ENCODE peak calls at places on chromosomes 6 and 20, in seven cellular contexts. E is PC-9, M is cardiac fibroblast, Z is fibroblast of pulmonary artery, T is GM12865, N is heart right ventricle, X is fibroblast of mammary gland. Q is an unnamed sample.

GRCh38 chr20:38255389-38255788 is 5.1 kb downstream of the KIAA1755 start:
- DNase-seq in Z (peak), M (peak), T (no peak), X (peak), E (no peak), N (peak), Q (no peak)

GRCh38 chr20:1800777-1801176 is 94.4 kb upstream of the SIRPA start:
- DNase-seq in T (no peak), M (peak), E (no peak), X (peak), Z (peak), N (no peak), Q (no peak)

GRCh38 chr6:26130581-26131247 is 43.5 kb downstream of the HFE start:
- DNase-seq in X (no peak), N (no peak), Z (no peak), M (no peak), T (no peak), E (no peak), Q (no peak)

GRCh38 chr6:156780117-156780641 is 3.0 kb downstream of the ARID1B start:
- DNase-seq in N (peak), Z (peak), M (peak), E (peak), X (peak), T (peak), Q (no peak)

GRCh38 chr6:144315981-144316865 is 31.1 kb downstream of the UTRN start:
- DNase-seq in X (no peak), N (no peak), E (no peak), M (no peak), T (no peak), Z (no peak), Q (no peak)

GRCh38 chr6:63573140-63573898 is 1.0 kb downstream of the LOC128125822 start:
- DNase-seq in Z (peak), T (peak), M (peak), E (peak), N (peak), X (peak), Q (no peak)

GRCh38 chr6:42431356-42431755 is 20.4 kb downstream of the TRERF1 start:
- DNase-seq in X (no peak), Z (no peak), M (no peak), E (no peak), T (no peak), N (no peak), Q (no peak)

GRCh38 chr6:6057442-6058053 is 50.8 kb upstream of the NRN1 start:
- DNase-seq in E (no peak), M (peak), T (peak), Z (peak), X (peak), N (peak), Q (no peak)

GRCh38 chr20:52593634-52594033 is 378.5 kb upstream of the TSHZ2 start:
- DNase-seq in T (no peak), N (no peak), M (no peak), X (peak), E (no peak), Z (no peak), Q (no peak)

GRCh38 chr6:7897461-7898192 is 13.0 kb downstream of the TXNDC5 start:
- DNase-seq in E (no peak), N (no peak), X (no peak), M (no peak), Z (no peak), T (peak), Q (no peak)

GRCh38 chr6:52984247-52984646 is 10.8 kb downstream of the GSTA4 start:
- DNase-seq in Z (no peak), M (no peak), N (no peak), E (no peak), T (peak), X (no peak), Q (no peak)

GRCh38 chr6:15936503-15936902 is 192.4 kb upstream of the MYLIP start:
- DNase-seq in Z (no peak), M (no peak), X (no peak), E (no peak), T (peak), N (no peak), Q (no peak)

GRCh38 chr6:62013719-62014118 is 272.3 kb downstream of the KHDRBS2 start:
- DNase-seq in N (no peak), Z (no peak), E (no peak), T (no peak), X (no peak), M (no peak), Q (no peak)

GRCh38 chr6:105317607-105318533 is 85.0 kb downstream of the PREP start:
- DNase-seq in T (peak), N (no peak), Z (peak), M (peak), X (no peak), E (peak), Q (no peak)

GRCh38 chr6:116011520-116011919 is 49.2 kb downstream of the FRK start:
- DNase-seq in E (peak), M (no peak), T (peak), X (no peak), Z (no peak), N (no peak), Q (no peak)

GRCh38 chr6:36383608-36384007 is 3.9 kb downstream of the ETV7 start:
- DNase-seq in E (no peak), N (no peak), T (no peak), X (no peak), Z (peak), M (no peak), Q (no peak)

GRCh38 chr20:37901280-37901666 is 1.7 kb upstream of the VSTM2L start:
- DNase-seq in N (no peak), Z (peak), T (no peak), M (peak), X (no peak), E (no peak), Q (no peak)

GRCh38 chr20:58340151-58340550 is 30.6 kb downstream of the RAB22A start:
- DNase-seq in M (no peak), X (no peak), Z (no peak), E (no peak), T (no peak), N (no peak), Q (no peak)

GRCh38 chr6:111651185-111652034 is 45.7 kb upstream of the TRAF3IP2 start:
- DNase-seq in M (no peak), Z (no peak), N (no peak), T (no peak), E (no peak), X (peak), Q (no peak)

GRCh38 chr6:11894212-11894611 is 115.6 kb upstream of the ADTRP start:
- DNase-seq in N (no peak), E (no peak), X (no peak), Z (no peak), M (no peak), T (no peak), Q (no peak)

GRCh38 chr6:79455446-79455845 is 81.8 kb downstream of the LCA5 start:
- DNase-seq in Z (no peak), M (no peak), E (no peak), X (no peak), N (no peak), T (no peak), Q (no peak)

GRCh38 chr6:21111399-21111725 is 482.2 kb upstream of the SOX4 start:
- DNase-seq in N (no peak), M (peak), T (no peak), Z (no peak), E (peak), X (no peak), Q (no peak)

GRCh38 chr6:148968636-148969270 is 221.9 kb downstream of the UST start:
- DNase-seq in Z (no peak), M (no peak), E (no peak), N (no peak), X (peak), T (no peak), Q (no peak)

DNA sequence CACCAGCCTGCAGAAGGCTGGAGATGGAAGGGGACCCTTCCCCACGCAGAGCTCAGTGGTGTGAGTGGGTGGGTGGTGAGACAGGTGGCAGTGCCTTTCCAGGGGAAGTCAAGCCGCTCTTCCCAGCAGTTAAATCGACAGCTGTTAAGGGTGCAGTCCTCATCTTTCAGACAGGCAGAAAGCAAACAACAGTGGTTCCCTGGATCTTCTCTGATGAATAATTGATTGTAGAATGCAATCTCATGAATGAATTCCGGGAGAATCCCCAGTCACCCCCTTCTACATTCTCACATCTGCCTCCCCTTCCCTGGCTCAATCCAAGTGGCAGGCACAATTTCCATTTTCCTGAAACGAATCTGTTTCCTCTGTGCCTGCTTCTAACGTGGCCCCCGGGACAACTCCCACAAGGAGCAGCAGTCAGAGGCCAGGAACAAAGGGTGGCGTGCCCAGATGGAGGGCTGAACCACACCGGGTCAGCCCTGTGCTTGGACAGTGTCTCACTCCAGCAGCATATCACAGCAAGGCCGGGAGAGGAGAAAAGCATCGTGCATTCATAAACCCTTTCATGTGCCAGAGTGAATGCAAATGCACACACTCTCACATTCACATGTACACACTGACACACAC is 237.5 kb downstream of the LRFN2 start:
- DNase-seq in E (no peak), N (no peak), X (no peak), T (no peak), Z (no peak), M (no peak), Q (peak)
- H3K4me3 ChIP-seq in E (no peak), N (no peak), X (no peak), T (no peak), Z (no peak), M (no peak), Q (no peak)

DNA sequence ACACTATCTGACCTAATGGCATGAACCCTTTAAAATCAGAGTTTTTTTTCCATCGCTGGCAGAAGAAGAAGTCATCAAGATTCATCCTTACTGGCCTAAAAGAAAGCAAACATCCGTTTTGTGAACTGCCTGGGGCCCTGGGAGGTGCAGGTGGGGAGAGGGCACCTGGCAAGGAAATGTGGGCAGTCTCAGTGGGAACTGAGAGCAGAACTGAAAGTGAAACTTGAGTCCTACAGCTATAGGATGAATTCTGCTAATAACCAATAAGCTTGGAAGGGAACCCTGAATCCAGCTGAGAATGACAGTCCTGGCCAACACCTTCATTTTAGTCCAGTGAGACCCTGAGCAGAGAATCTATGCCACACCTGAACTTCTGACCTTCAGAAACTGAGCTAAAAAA is 130.0 kb upstream of the ASCC3 start:
- DNase-seq in T (peak), M (no peak), X (no peak), Z (no peak), E (peak), N (no peak), Q (no peak)
- H3K4me3 ChIP-seq in T (no peak), M (no peak), X (no peak), Z (no peak), E (peak), N (no peak), Q (no peak)

GRCh38 chr20:62732356-62732755 is 23.7 kb downstream of the NTSR1 start:
- DNase-seq in M (no peak), E (no peak), Z (no peak), T (no peak), N (no peak), X (no peak), Q (no peak)
- H3K4me3 ChIP-seq in M (no peak), E (no peak), Z (no peak), T (no peak), N (no peak), X (no peak), Q (no peak)

GRCh38 chr6:29747688-29748250 is 24.5 kb downstream of the HLA-F start:
- DNase-seq in T (no peak), E (no peak), N (no peak), X (no peak), Z (no peak), M (no peak), Q (no peak)

GRCh38 chr6:29750709-29751108 is 27.5 kb downstream of the HLA-F start:
- DNase-seq in Z (no peak), T (no peak), X (no peak), E (no peak), M (no peak), N (no peak), Q (peak)

GRCh38 chr6:29748391-29749352 is 25.4 kb downstream of the HLA-F start:
- DNase-seq in E (peak), M (peak), Z (peak), X (peak), N (peak), T (peak), Q (no peak)

GRCh38 chr6:29751480-29751879 is 28.2 kb downstream of the HLA-F start:
- DNase-seq in M (no peak), N (no peak), E (no peak), X (no peak), Z (no peak), T (no peak), Q (no peak)

DNA sequence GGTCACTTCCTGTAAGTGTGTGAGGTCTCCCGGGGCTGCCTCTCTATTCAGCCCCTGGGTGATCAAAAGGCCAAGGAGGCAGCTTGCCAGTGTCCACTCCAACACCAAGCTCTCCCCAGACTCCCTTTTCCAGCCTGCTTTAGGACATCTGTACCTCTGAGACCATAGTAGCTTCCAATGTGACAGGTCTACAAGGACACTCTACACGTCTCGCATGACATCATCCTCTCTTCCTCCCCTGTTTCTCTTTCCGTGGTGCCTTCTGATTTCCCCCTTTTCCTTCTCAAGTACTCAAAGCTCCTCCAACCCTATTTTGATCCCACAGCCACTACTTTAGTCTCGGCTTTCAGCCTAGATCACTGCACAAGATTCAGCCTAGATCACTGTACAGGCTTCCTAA is 26.4 kb downstream of the HLA-F start:
- DNase-seq in T (no peak), E (no peak), X (no peak), M (no peak), Z (no peak), N (no peak), Q (no peak)
- H3K4me3 ChIP-seq in T (no peak), E (no peak), X (no peak), M (no peak), Z (no peak), N (peak), Q (peak)

DNA sequence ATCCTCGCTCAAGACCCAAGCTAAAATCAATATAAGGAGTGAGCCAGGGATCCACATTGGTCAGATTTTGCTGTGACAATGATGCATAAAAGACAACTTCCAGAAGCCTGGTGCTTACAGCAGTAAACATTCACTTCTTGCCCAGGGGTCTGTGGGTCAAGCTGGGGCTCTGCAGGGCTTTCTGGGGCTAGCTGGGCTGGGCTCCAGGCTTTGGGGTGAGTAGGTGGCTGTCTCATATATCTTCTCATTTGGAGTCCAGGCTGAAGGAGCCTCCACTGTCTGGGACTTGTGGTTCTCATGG is 25.8 kb upstream of the TOP1 start:
- DNase-seq in E (no peak), X (no peak), N (no peak), Z (no peak), M (no peak), T (no peak), Q (no peak)
- H3K4me3 ChIP-seq in E (no peak), X (peak), N (no peak), Z (peak), M (peak), T (no peak), Q (no peak)

DNA sequence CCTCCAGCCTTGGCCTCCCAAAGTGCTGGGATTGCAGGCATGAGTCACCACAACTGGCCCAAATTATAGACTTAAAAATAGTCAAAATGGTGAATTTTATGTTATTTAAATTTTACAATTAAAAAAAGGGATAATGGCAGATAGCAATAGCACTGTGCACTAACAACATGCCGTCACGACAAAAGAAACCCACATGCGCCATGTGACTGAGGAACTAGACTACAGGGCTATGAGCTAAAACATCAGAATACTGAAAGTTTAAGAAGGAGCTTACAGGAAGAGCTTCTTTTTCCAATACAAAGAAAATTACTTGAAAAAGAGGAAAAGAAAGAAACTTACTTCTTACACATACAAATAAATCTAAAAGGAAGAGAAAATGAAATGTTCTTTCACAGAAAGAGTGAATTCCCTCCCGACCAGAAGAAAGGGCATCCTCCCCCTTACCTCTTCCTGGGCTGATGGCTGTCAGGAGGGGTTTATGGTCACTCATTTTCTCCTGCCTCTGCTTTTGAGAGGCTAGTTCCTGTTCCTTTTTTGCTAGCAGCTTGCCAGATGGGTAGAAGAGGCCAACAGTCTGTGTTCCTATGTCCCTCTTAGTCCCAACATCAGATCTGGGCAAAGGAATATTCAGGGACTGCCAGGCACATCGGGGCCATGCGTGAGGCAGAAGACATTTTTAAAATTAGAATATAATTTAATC is 54.5 kb downstream of the DZANK1 start:
- DNase-seq in M (no peak), T (peak), E (no peak), Z (no peak), X (no peak), N (no peak), Q (no peak)
- H3K4me3 ChIP-seq in M (no peak), T (peak), E (no peak), Z (no peak), X (no peak), N (no peak), Q (no peak)

DNA sequence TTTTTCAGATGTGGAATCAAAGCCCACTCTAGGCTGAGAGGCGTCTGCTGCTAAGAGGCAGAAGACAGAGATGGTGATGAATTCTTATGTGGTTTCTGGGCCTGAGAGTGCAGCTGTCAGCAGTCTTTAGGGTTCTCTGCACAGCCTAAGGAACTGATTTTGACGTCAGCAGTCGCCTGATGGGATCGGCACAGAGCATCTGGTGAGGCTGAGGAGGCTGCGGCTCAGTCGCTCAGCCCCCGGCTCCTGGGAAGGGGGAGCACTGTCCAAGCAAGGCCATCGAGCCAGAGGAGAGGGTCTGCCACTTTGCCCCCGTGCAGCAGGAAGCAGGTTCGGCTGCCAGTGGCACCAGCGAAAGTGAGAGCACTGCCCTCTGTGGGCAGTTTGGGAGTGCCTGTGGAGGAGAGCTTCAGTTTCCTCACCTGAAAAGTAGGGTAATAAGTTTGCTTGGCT is 92.5 kb downstream of the TCP11 start:
- DNase-seq in T (no peak), Z (peak), N (peak), M (peak), X (peak), E (no peak), Q (no peak)
- H3K4me3 ChIP-seq in T (no peak), Z (no peak), N (peak), M (no peak), X (no peak), E (no peak), Q (no peak)